ENCODE peak calls at places on chromosomes 12 and 14, in seven cellular contexts. N is GM12891, D is SK-N-SH, T is H1, E is K562, V is HepG2, G is GM12878. X is an unnamed sample.

GRCh38 chr14:80959448-80960006 is 4.1 kb downstream of the TSHR start:
- DNase-seq in N (peak), D (no peak), T (no peak), E (no peak), V (no peak), G (peak), X (peak)

GRCh38 chr14:99036594-99037293 is 235.3 kb downstream of the BCL11B start:
- DNase-seq in N (no peak), D (no peak), T (no peak), E (no peak), V (no peak), G (no peak), X (no peak)

GRCh38 chr12:29960113-29960512 is 176.4 kb upstream of the TMTC1 start:
- DNase-seq in N (no peak), D (no peak), T (no peak), E (no peak), V (no peak), G (no peak), X (no peak)

GRCh38 chr12:19752712-19753111 is 313.4 kb downstream of the AEBP2 start:
- DNase-seq in N (no peak), D (no peak), T (no peak), E (no peak), V (no peak), G (no peak), X (no peak)

GRCh38 chr12:13369496-13369895 is 173.0 kb downstream of the EMP1 start:
- DNase-seq in N (no peak), D (no peak), T (peak), E (no peak), V (no peak), G (no peak), X (no peak)

GRCh38 chr12:57775563-57776246 is 3.3 kb downstream of the EEF1AKMT3 start:
- DNase-seq in N (no peak), D (no peak), T (no peak), E (no peak), V (no peak), G (no peak), X (no peak)

GRCh38 chr14:73237786-73238261 is 518 bp downstream of the PAPLN start:
- DNase-seq in N (no peak), D (peak), T (no peak), E (no peak), V (no peak), G (no peak), X (no peak)

GRCh38 chr14:89616425-89617141 is 199.6 kb upstream of the FOXN3 start:
- DNase-seq in N (peak), D (peak), T (no peak), E (no peak), V (peak), G (no peak), X (no peak)

GRCh38 chr12:105204916-105205315 is 31.1 kb downstream of the APPL2 start:
- DNase-seq in N (no peak), D (no peak), T (no peak), E (no peak), V (no peak), G (no peak), X (no peak)

GRCh38 chr12:21416611-21417121 is 20.8 kb upstream of the PYROXD1 start:
- DNase-seq in N (no peak), D (no peak), T (no peak), E (no peak), V (peak), G (no peak), X (no peak)

GRCh38 chr12:21418403-21418802 is 19.1 kb upstream of the PYROXD1 start:
- DNase-seq in N (no peak), D (no peak), T (no peak), E (no peak), V (no peak), G (no peak), X (no peak)

GRCh38 chr12:21413369-21414277 is 23.8 kb upstream of the PYROXD1 start:
- DNase-seq in N (no peak), D (no peak), T (no peak), E (peak), V (peak), G (no peak), X (no peak)
- TF ChIP-seq TAF1 in N (no peak), D (no peak), T (no peak), E (no peak), V (no peak), G (no peak), X (no peak)

GRCh38 chr14:59336078-59336477 is 129.1 kb downstream of the GPR135 start:
- DNase-seq in N (no peak), D (no peak), T (no peak), E (no peak), V (no peak), G (no peak), X (no peak)
- TF ChIP-seq POLR2AphosphoS5 in N (no peak), D (no peak), T (no peak), E (no peak), V (no peak), G (no peak), X (no peak)

GRCh38 chr14:105448706-105449111 is 25.9 kb upstream of the CRIP2 start:
- DNase-seq in N (peak), D (peak), T (peak), E (peak), V (peak), G (no peak), X (peak)
- TF ChIP-seq TAF1 in N (no peak), D (no peak), T (no peak), E (no peak), V (no peak), G (no peak), X (no peak)

DNA sequence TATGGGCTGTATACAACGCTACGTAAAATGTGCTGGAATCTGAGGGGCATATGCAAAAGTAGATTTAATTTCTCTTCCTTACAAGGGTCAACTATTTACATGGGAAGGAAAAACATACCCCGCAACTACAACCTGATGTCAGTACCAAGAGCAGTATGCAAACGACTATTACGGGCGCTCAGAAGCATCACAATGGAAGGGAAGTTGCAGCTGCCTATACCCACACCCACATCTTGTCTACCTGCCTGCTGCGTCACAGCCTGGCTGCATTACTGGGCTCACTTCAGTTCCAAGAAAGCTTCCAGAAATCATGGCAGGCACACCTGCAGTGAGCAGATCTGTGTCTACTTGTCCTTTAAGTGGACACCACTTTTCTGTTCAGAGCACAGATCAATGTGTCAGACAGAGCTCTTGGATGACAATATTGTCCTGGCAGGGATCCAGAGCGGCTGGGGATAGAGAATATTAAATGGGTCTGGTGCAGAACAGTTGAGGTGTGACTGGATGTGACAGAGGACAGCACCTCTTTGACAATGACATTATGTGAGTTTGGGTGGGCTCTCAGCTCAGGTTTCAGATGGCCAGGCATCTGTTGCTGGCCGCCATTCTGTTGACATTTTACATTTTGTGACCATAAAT is 41.5 kb upstream of the GNG2 start:
- DNase-seq in N (no peak), D (peak), T (no peak), E (no peak), V (no peak), G (no peak), X (no peak)
- TF ChIP-seq POLR2AphosphoS5 in N (no peak), D (no peak), T (no peak), E (no peak), V (no peak), G (no peak), X (no peak)

X was measured in GM12892.